ENCODE peak calls at places on chromosomes 13 and 19, in nine cellular contexts. One of them, this sample, is unnamed.

GRCh38 chr13:110346661-110347067 is 39.6 kb downstream of the COL4A2 start:
- DNase-seq in HFF-Myc: no peak
- DNase-seq in fibroblast of lung: no peak
- DNase-seq in hypothalamus: no peak
- DNase-seq in K562: no peak
- DNase-seq in A172: peak; percentile 62
- DNase-seq in T-helper 1 cell: no peak
- DNase-seq in activated T-cell treated with anti-CD3 and anti-CD28 coated beads, Interleukin-2, amount 50 U/mL, for 1 hour: no peak
- DNase-seq in stimulated activated naive CD4-positive, alpha-beta T cell treated with Interleukin-2 at 50 U/mL for 16 hours: no peak
- DNase-seq in this sample: no peak

GRCh38 chr13:78102121-78102677 is 183.6 kb upstream of the EDNRB start:
- DNase-seq in A172: peak; percentile 46
- DNase-seq in stimulated activated naive CD4-positive, alpha-beta T cell treated with Interleukin-2 at 50 U/mL for 16 hours: no peak
- DNase-seq in HFF-Myc: no peak
- DNase-seq in fibroblast of lung: peak; percentile 54
- DNase-seq in T-helper 1 cell: no peak
- DNase-seq in activated T-cell treated with anti-CD3 and anti-CD28 coated beads, Interleukin-2, amount 50 U/mL, for 1 hour: no peak
- DNase-seq in hypothalamus: no peak
- DNase-seq in K562: no peak
- DNase-seq in this sample: no peak

GRCh38 chr19:10508707-10509106 is 5.6 kb upstream of the KEAP1 start:
- DNase-seq in HFF-Myc: no peak
- DNase-seq in A172: no peak
- DNase-seq in stimulated activated naive CD4-positive, alpha-beta T cell treated with Interleukin-2 at 50 U/mL for 16 hours: peak; percentile 18
- DNase-seq in T-helper 1 cell: no peak
- DNase-seq in activated T-cell treated with anti-CD3 and anti-CD28 coated beads, Interleukin-2, amount 50 U/mL, for 1 hour: no peak
- DNase-seq in hypothalamus: no peak
- DNase-seq in fibroblast of lung: no peak
- DNase-seq in K562: no peak
- DNase-seq in this sample: no peak

GRCh38 chr19:23116802-23117571 is at the start of gene ZNF730:
- DNase-seq in T-helper 1 cell: no peak
- DNase-seq in A172: peak; percentile 42
- DNase-seq in hypothalamus: peak; percentile 28
- DNase-seq in activated T-cell treated with anti-CD3 and anti-CD28 coated beads, Interleukin-2, amount 50 U/mL, for 1 hour: peak; percentile 60
- DNase-seq in stimulated activated naive CD4-positive, alpha-beta T cell treated with Interleukin-2 at 50 U/mL for 16 hours: peak; percentile 1
- DNase-seq in fibroblast of lung: peak; percentile 83
- DNase-seq in HFF-Myc: peak; percentile 38
- DNase-seq in K562: peak; percentile 39
- DNase-seq in this sample: peak; percentile 89

GRCh38 chr13:24175847-24176246 is 15.3 kb downstream of the SPATA13 start:
- DNase-seq in HFF-Myc: no peak
- DNase-seq in T-helper 1 cell: no peak
- DNase-seq in hypothalamus: no peak
- DNase-seq in fibroblast of lung: no peak
- DNase-seq in activated T-cell treated with anti-CD3 and anti-CD28 coated beads, Interleukin-2, amount 50 U/mL, for 1 hour: no peak
- DNase-seq in stimulated activated naive CD4-positive, alpha-beta T cell treated with Interleukin-2 at 50 U/mL for 16 hours: no peak
- DNase-seq in A172: no peak
- DNase-seq in K562: no peak
- DNase-seq in this sample: no peak

GRCh38 chr13:33743438-33744368 is 74.2 kb upstream of the RFC3 start:
- DNase-seq in A172: no peak
- DNase-seq in K562: no peak
- DNase-seq in activated T-cell treated with anti-CD3 and anti-CD28 coated beads, Interleukin-2, amount 50 U/mL, for 1 hour: no peak
- DNase-seq in HFF-Myc: no peak
- DNase-seq in stimulated activated naive CD4-positive, alpha-beta T cell treated with Interleukin-2 at 50 U/mL for 16 hours: no peak
- DNase-seq in fibroblast of lung: no peak
- DNase-seq in T-helper 1 cell: no peak
- DNase-seq in hypothalamus: no peak
- DNase-seq in this sample: no peak

GRCh38 chr13:75437582-75438318 is 44.2 kb downstream of the TBC1D4 start:
- DNase-seq in stimulated activated naive CD4-positive, alpha-beta T cell treated with Interleukin-2 at 50 U/mL for 16 hours: no peak
- DNase-seq in K562: no peak
- DNase-seq in fibroblast of lung: peak; percentile 57
- DNase-seq in T-helper 1 cell: no peak
- DNase-seq in HFF-Myc: peak; percentile 25
- DNase-seq in A172: peak; percentile 16
- DNase-seq in hypothalamus: no peak
- DNase-seq in activated T-cell treated with anti-CD3 and anti-CD28 coated beads, Interleukin-2, amount 50 U/mL, for 1 hour: no peak
- DNase-seq in this sample: peak; percentile 87

GRCh38 chr19:10111405-10111811 is at the start of gene P2RY11:
- DNase-seq in activated T-cell treated with anti-CD3 and anti-CD28 coated beads, Interleukin-2, amount 50 U/mL, for 1 hour: peak; percentile 49
- DNase-seq in K562: no peak
- DNase-seq in A172: no peak
- DNase-seq in HFF-Myc: no peak
- DNase-seq in stimulated activated naive CD4-positive, alpha-beta T cell treated with Interleukin-2 at 50 U/mL for 16 hours: no peak
- DNase-seq in T-helper 1 cell: no peak
- DNase-seq in hypothalamus: no peak
- DNase-seq in fibroblast of lung: no peak
- DNase-seq in this sample: no peak

GRCh38 chr13:98858206-98858605 is 105.7 kb upstream of the SLC15A1 start:
- DNase-seq in hypothalamus: no peak
- DNase-seq in K562: no peak
- DNase-seq in activated T-cell treated with anti-CD3 and anti-CD28 coated beads, Interleukin-2, amount 50 U/mL, for 1 hour: no peak
- DNase-seq in stimulated activated naive CD4-positive, alpha-beta T cell treated with Interleukin-2 at 50 U/mL for 16 hours: no peak
- DNase-seq in A172: no peak
- DNase-seq in T-helper 1 cell: no peak
- DNase-seq in fibroblast of lung: no peak
- DNase-seq in HFF-Myc: no peak
- DNase-seq in this sample: no peak

GRCh38 chr13:30156270-30156669 is 151.1 kb downstream of the KATNAL1 start:
- DNase-seq in fibroblast of lung: no peak
- DNase-seq in stimulated activated naive CD4-positive, alpha-beta T cell treated with Interleukin-2 at 50 U/mL for 16 hours: no peak
- DNase-seq in HFF-Myc: no peak
- DNase-seq in T-helper 1 cell: no peak
- DNase-seq in activated T-cell treated with anti-CD3 and anti-CD28 coated beads, Interleukin-2, amount 50 U/mL, for 1 hour: no peak
- DNase-seq in A172: no peak
- DNase-seq in hypothalamus: no peak
- DNase-seq in K562: no peak
- DNase-seq in this sample: no peak

GRCh38 chr19:32719611-32720059 is at the start of gene TDRD12:
- DNase-seq in hypothalamus: no peak
- DNase-seq in T-helper 1 cell: no peak
- DNase-seq in K562: no peak
- DNase-seq in activated T-cell treated with anti-CD3 and anti-CD28 coated beads, Interleukin-2, amount 50 U/mL, for 1 hour: no peak
- DNase-seq in HFF-Myc: no peak
- DNase-seq in A172: no peak
- DNase-seq in stimulated activated naive CD4-positive, alpha-beta T cell treated with Interleukin-2 at 50 U/mL for 16 hours: no peak
- DNase-seq in fibroblast of lung: no peak
- DNase-seq in this sample: no peak

GRCh38 chr13:109821038-109821545 is 34.7 kb upstream of the IRS2 start:
- DNase-seq in K562: no peak
- DNase-seq in activated T-cell treated with anti-CD3 and anti-CD28 coated beads, Interleukin-2, amount 50 U/mL, for 1 hour: no peak
- DNase-seq in T-helper 1 cell: no peak
- DNase-seq in stimulated activated naive CD4-positive, alpha-beta T cell treated with Interleukin-2 at 50 U/mL for 16 hours: no peak
- DNase-seq in fibroblast of lung: no peak
- DNase-seq in A172: no peak
- DNase-seq in hypothalamus: no peak
- DNase-seq in HFF-Myc: no peak
- DNase-seq in this sample: peak; percentile 55